ENCODE peak calls at places on chromosomes 16 and 17, in five cellular contexts. E is K562, H is HepG2, P is A549, F is upper lobe of left lung. U is an unnamed sample.

GRCh38 chr16:9913604-9914330 is 268.5 kb downstream of the GRIN2A start:
- ATAC-seq in E (no peak), H (no peak), P (no peak), F (no peak), U (peak; percentile 36)

GRCh38 chr16:20867585-20867984 is 32.6 kb downstream of the DCUN1D3 start:
- ATAC-seq in E (no peak), H (no peak), P (no peak), F (no peak), U (no peak)

GRCh38 chr17:75704963-75705875 is 16.0 kb upstream of the ITGB4 start:
- ATAC-seq in E (no peak), H (no peak), P (no peak), F (no peak), U (no peak)

GRCh38 chr16:88302666-88303065 is 80.1 kb upstream of the ZNF469 start:
- ATAC-seq in E (no peak), H (no peak), P (no peak), F (no peak), U (no peak)

GRCh38 chr17:6752068-6752909 is 3.6 kb upstream of the XAF1 start:
- ATAC-seq in E (peak; percentile 69), H (peak; percentile 90), P (no peak), F (peak; percentile 70), U (peak; percentile 79)

GRCh38 chr16:68406458-68407041 is 41.8 kb downstream of the SMPD3 start:
- ATAC-seq in E (no peak), H (no peak), P (no peak), F (no peak), U (no peak)

GRCh38 chr17:46003907-46004748 is 5.1 kb downstream of the STH start:
- ATAC-seq in E (no peak), H (peak; percentile 88), P (peak; percentile 37), F (peak; percentile 56), U (no peak)

GRCh38 chr17:8924595-8924994 is 40.9 kb downstream of the PIK3R5 start:
- ATAC-seq in E (no peak), H (no peak), P (no peak), F (no peak), U (no peak)

GRCh38 chr16:31331141-31331764 is 23.7 kb upstream of the ITGAX start:
- ATAC-seq in E (no peak), H (no peak), P (no peak), F (no peak), U (no peak)

GRCh38 chr17:73349138-73349537 is 37.3 kb upstream of the CDC42EP4 start:
- ATAC-seq in E (peak; percentile 13), H (peak; percentile 54), P (peak; percentile 6), F (no peak), U (peak; percentile 42)

GRCh38 chr17:6853764-6854442 is 22.4 kb upstream of the TEKT1 start:
- ATAC-seq in E (no peak), H (peak; percentile 97), P (peak; percentile 92), F (peak; percentile 49), U (no peak)

GRCh38 chr16:87392823-87393679 is 915 bp downstream of the MAP1LC3B start:
- ATAC-seq in E (peak; percentile 5), H (peak; percentile 5), P (peak; percentile 14), F (no peak), U (no peak)

GRCh38 chr17:66678061-66678460 is 156.9 kb upstream of the CACNG5 start:
- ATAC-seq in E (no peak), H (no peak), P (no peak), F (no peak), U (no peak)

GRCh38 chr17:62740066-62740465 is 68.0 kb downstream of the MARCHF10 start:
- ATAC-seq in E (no peak), H (no peak), P (no peak), F (no peak), U (no peak)

GRCh38 chr17:78263063-78263735 is 31.8 kb downstream of the TMEM235 start:
- ATAC-seq in E (peak; percentile 84), H (peak; percentile 83), P (no peak), F (peak; percentile 26), U (peak; percentile 14)

GRCh38 chr16:47493358-47494337 is 32.5 kb downstream of the PHKB start:
- ATAC-seq in E (peak; percentile 23), H (no peak), P (no peak), F (no peak), U (no peak)

GRCh38 chr16:81405702-81406113 is 38.9 kb upstream of the CMIP start:
- ATAC-seq in E (no peak), H (peak; percentile 85), P (peak; percentile 71), F (peak; percentile 32), U (no peak)

GRCh38 chr16:88768041-88768876 is 16.8 kb downstream of the PIEZO1 start:
- ATAC-seq in E (no peak), H (no peak), P (no peak), F (peak; percentile 62), U (peak; percentile 54)

GRCh38 chr16:67461600-67462278 is 19.2 kb downstream of the ATP6V0D1 start:
- ATAC-seq in E (no peak), H (no peak), P (no peak), F (peak; percentile 65), U (no peak)

GRCh38 chr17:81170727-81171494 is 4.9 kb upstream of the AATK start:
- ATAC-seq in E (no peak), H (peak; percentile 14), P (no peak), F (peak; percentile 11), U (no peak)

GRCh38 chr16:83402160-83402794 is 405.5 kb upstream of the HSBP1 start:
- ATAC-seq in E (no peak), H (no peak), P (no peak), F (no peak), U (no peak)

GRCh38 chr17:15171433-15172047 is 93.6 kb downstream of the PMP22 start:
- ATAC-seq in E (peak; percentile 87), H (peak; percentile 93), P (peak; percentile 89), F (peak; percentile 85), U (peak; percentile 55)

GRCh38 chr17:61591018-61591417 is at the start of gene NACA2:
- ATAC-seq in E (no peak), H (no peak), P (no peak), F (no peak), U (no peak)

GRCh38 chr16:70512456-70512855 is 10.9 kb downstream of the COG4 start:
- ATAC-seq in E (no peak), H (no peak), P (no peak), F (no peak), U (no peak)

GRCh38 chr17:16492613-16493290 is 759 bp upstream of the LRRC75A start:
- ATAC-seq in E (no peak), H (no peak), P (no peak), F (no peak), U (peak; percentile 1)
- H3K4me3 ChIP-seq in E (peak overlapping the region; percentile 19), H (peak overlapping the region; percentile 16), P (peak overlapping the region; percentile 94), F (peak overlapping the region; percentile 67), U (peak overlapping the region; percentile 48)

GRCh38 chr17:38848939-38849563 is 4.5 kb downstream of the RPL23 start:
- ATAC-seq in E (no peak), H (no peak), P (no peak), F (no peak), U (no peak)

GRCh38 chr17:38850374-38850773 is 3.1 kb downstream of the RPL23 start:
- ATAC-seq in E (no peak), H (no peak), P (no peak), F (no peak), U (no peak)

GRCh38 chr17:38851434-38851833 is 2.1 kb downstream of the RPL23 start:
- ATAC-seq in E (no peak), H (no peak), P (no peak), F (no peak), U (no peak)

GRCh38 chr17:38844261-38844757 is 9.2 kb downstream of the RPL23 start:
- ATAC-seq in E (peak; percentile 17), H (peak; percentile 23), P (no peak), F (no peak), U (no peak)

DNA sequence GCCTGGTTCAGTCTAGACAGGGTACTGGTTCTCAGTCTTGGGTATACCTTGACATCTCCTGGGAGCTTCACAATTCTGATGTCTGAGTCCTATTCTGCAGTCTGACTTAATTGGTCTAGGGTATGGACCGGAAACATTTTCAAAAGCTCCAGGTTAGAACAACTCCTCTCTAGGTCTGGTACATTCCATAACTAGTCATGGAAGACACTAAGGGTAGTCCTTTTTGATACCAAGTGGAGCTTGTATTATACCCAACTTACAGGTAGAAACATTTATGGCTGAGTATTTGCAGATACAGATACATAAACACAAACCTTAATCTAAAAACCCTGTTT is 5.0 kb downstream of the RPL23 start:
- ATAC-seq in E (peak; percentile 2), H (no peak), P (no peak), F (no peak), U (no peak)
- TF ChIP-seq EP300 in E (no peak), H (no peak), P (no peak), F (no peak), U (no peak)

DNA sequence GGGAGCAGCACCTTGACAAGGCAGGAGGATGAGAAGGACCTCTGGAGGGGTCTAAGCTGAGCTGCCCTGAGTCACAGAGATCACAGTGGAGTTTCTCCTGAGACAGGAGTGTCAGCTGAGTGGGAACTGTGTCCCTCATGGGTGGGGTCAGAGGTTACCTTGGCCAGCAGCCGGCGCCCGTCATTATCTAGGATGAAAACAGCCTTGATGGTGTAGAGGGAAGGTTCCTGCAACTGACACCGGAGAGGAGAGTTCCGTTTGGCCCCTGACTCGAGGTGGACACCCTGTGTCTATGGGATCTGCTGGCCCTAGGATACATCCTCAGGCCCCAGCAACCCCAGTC is 933 bp downstream of the COPZ2 start:
- ATAC-seq in E (peak; percentile 75), H (peak; percentile 13), P (peak; percentile 2), F (no peak), U (peak; percentile 2)
- H3K4me3 ChIP-seq in E (no peak overlapping the region), H (peak overlapping the region; percentile 74), P (peak overlapping the region; percentile 63), F (peak overlapping the region; percentile 63), U (peak overlapping the region; percentile 75)

DNA sequence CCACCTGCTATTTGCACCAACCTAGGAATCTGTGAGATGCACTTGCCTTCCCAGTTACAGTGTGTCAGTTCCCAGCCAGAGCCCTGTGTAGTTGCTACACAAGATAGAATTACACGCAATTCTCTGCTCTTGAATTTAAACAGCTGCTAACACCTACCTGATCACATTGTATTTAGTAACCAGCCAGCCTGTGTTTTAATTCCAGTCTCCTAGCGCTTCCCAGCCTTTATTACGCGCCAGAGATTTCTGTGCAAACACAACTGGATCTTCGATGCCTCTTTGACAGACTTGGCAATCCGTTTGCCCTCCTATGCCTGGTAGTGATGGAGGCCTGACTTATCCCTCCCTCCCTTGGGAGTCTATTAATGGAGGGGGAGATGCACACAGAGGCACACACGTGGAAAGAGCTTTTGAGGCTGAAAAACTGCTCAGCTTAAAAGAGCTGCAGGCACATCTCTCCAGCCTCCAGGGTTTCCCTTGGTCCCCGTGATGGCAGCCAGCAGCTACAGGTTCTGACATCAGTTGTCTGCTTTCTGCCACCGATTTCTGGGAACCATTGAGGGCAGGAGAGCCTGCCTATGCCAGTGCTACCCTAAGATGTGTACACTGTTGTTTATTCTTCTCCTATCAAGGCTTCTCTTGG is 98.0 kb upstream of the SEC14L1 start:
- ATAC-seq in E (no peak), H (no peak), P (no peak), F (no peak), U (no peak)
- TF ChIP-seq EP300 in E (no peak), H (no peak), P (no peak), F (no peak), U (no peak)

DNA sequence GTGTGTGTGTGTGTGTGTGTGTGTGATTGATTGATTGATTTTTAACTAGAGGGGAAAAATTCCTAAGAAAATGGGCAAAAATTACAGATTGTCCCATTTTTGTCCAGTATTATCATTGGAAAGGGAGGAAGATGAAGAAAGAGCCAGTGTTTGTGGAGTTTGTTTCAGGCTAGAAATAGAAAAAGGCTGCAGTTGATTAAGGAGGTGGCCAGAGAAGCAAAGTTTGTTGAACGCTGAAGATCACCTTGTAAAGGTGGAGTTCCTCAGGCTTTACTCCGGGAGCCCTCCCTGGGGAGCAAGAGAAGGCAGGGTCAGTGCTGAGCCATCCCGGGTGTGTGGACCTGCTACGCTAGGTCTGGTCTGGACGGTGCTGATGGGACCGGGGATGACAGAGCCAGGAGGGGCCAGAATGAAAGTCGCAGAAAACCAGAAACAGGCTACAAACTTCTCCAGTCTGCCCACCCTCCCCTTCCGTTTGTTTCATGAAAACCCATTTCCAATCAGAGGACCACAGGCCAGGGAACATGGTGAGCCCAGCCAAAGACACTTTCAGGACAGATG is 222.6 kb upstream of the FOXF1 start:
- ATAC-seq in E (no peak), H (no peak), P (no peak), F (no peak), U (no peak)
- H3K4me3 ChIP-seq in E (no peak overlapping the region), H (no peak overlapping the region), P (no peak overlapping the region), F (peak overlapping the region; percentile 40), U (no peak overlapping the region)